ENCODE peak calls at places on chromosome 4, in eight cellular contexts. One of them, this sample, is unnamed.

GRCh38 chr4:8117278-8117682 is 41.3 kb downstream of the ABLIM2 start:
- DNase-seq in HCEC 1CT: peak; percentile 8
- DNase-seq in endothelial cell: no peak
- DNase-seq in MCF 10A: peak; percentile 73
- DNase-seq in hypothalamus: no peak
- DNase-seq in left cardiac atrium: peak; percentile 47
- DNase-seq in EL: peak; percentile 32
- DNase-seq in AG09309: no peak
- DNase-seq in this sample: no peak

GRCh38 chr4:7120341-7120740 is 52.5 kb upstream of the GRPEL1 start:
- DNase-seq in HCEC 1CT: no peak
- DNase-seq in endothelial cell: no peak
- DNase-seq in MCF 10A: no peak
- DNase-seq in hypothalamus: no peak
- DNase-seq in left cardiac atrium: no peak
- DNase-seq in EL: no peak
- DNase-seq in AG09309: no peak
- DNase-seq in this sample: no peak

GRCh38 chr4:14223461-14223860 is 595.9 kb upstream of the BOD1L1 start:
- DNase-seq in HCEC 1CT: no peak
- DNase-seq in endothelial cell: no peak
- DNase-seq in MCF 10A: no peak
- DNase-seq in hypothalamus: no peak
- DNase-seq in left cardiac atrium: no peak
- DNase-seq in EL: no peak
- DNase-seq in AG09309: no peak
- DNase-seq in this sample: no peak

GRCh38 chr4:38411092-38411491 is 252.9 kb upstream of the KLF3 start:
- DNase-seq in HCEC 1CT: no peak
- DNase-seq in endothelial cell: no peak
- DNase-seq in MCF 10A: no peak
- DNase-seq in hypothalamus: no peak
- DNase-seq in left cardiac atrium: no peak
- DNase-seq in EL: no peak
- DNase-seq in AG09309: peak; percentile 1
- DNase-seq in this sample: no peak

GRCh38 chr4:749771-750666 is 44.4 kb downstream of the PCGF3 start:
- DNase-seq in HCEC 1CT: peak; percentile 17
- DNase-seq in endothelial cell: no peak
- DNase-seq in MCF 10A: peak; percentile 83
- DNase-seq in hypothalamus: no peak
- DNase-seq in left cardiac atrium: peak; percentile 58
- DNase-seq in EL: peak; percentile 23
- DNase-seq in AG09309: no peak
- DNase-seq in this sample: no peak

GRCh38 chr4:55312491-55313101 is 33.4 kb upstream of the SRD5A3 start:
- DNase-seq in HCEC 1CT: peak; percentile 51
- DNase-seq in endothelial cell: peak; percentile 39
- DNase-seq in MCF 10A: peak; percentile 65
- DNase-seq in hypothalamus: peak; percentile 1
- DNase-seq in left cardiac atrium: peak; percentile 32
- DNase-seq in EL: peak; percentile 53
- DNase-seq in AG09309: peak; percentile 31
- DNase-seq in this sample: no peak

GRCh38 chr4:72701987-72702819 is 133.2 kb upstream of the ADAMTS3 start:
- DNase-seq in HCEC 1CT: peak; percentile 1
- DNase-seq in endothelial cell: peak; percentile 16
- DNase-seq in MCF 10A: peak; percentile 75
- DNase-seq in hypothalamus: no peak
- DNase-seq in left cardiac atrium: no peak
- DNase-seq in EL: peak; percentile 64
- DNase-seq in AG09309: peak; percentile 21
- DNase-seq in this sample: peak; percentile 10

GRCh38 chr4:3666263-3666662 is 99.9 kb upstream of the ADRA2C start:
- DNase-seq in HCEC 1CT: no peak
- DNase-seq in endothelial cell: no peak
- DNase-seq in MCF 10A: no peak
- DNase-seq in hypothalamus: no peak
- DNase-seq in left cardiac atrium: no peak
- DNase-seq in EL: no peak
- DNase-seq in AG09309: no peak
- DNase-seq in this sample: no peak

GRCh38 chr4:85175190-85175589 is 208.7 kb upstream of the WDFY3 start:
- DNase-seq in HCEC 1CT: no peak
- DNase-seq in endothelial cell: no peak
- DNase-seq in MCF 10A: no peak
- DNase-seq in hypothalamus: no peak
- DNase-seq in left cardiac atrium: no peak
- DNase-seq in EL: no peak
- DNase-seq in AG09309: no peak
- DNase-seq in this sample: no peak

This sample was measured in AG04450.